ENCODE peak calls at places on chromosomes 3 and 15, in six cellular contexts. K, N, R, D, X and M are unnamed samples. For H3K27me3, the result is how much of the 10 kb centered on the place peaks cover.

GRCh38 chr3:150149651-150150051 is 179.0 kb upstream of the PFN2 start:
- DNase-seq in X (no peak), N (peak), D (no peak), R (no peak), K (no peak), M (no peak)

GRCh38 chr3:146640955-146641867 is 36.1 kb upstream of the PLSCR5 start:
- DNase-seq in K (peak), R (no peak), D (peak), N (peak), X (peak), M (no peak)

GRCh38 chr3:43086460-43087165 is 19.3 kb downstream of the POMGNT2 start:
- DNase-seq in X (no peak), K (no peak), D (no peak), N (no peak), R (no peak), M (no peak)

GRCh38 chr3:44772099-44772442 is 10.5 kb downstream of the KIF15 start:
- DNase-seq in R (no peak), D (no peak), K (no peak), N (no peak), X (no peak), M (no peak)

GRCh38 chr3:159798951-159799350 is 189.7 kb upstream of the IL12A start:
- DNase-seq in D (no peak), N (peak), R (no peak), X (no peak), K (no peak), M (peak)

GRCh38 chr3:173945801-173946200 is 548.3 kb downstream of the NLGN1 start:
- DNase-seq in X (no peak), D (no peak), R (no peak), N (no peak), K (no peak), M (no peak)

GRCh38 chr3:69255928-69256327 is 130.0 kb downstream of the FRMD4B start:
- DNase-seq in K (no peak), X (no peak), N (no peak), D (no peak), R (no peak), M (no peak)

GRCh38 chr15:69225355-69226027 is 65.1 kb downstream of the GLCE start:
- DNase-seq in R (no peak), N (peak), D (no peak), X (peak), K (peak), M (peak)

GRCh38 chr15:85583404-85584390 is 203.3 kb downstream of the AKAP13 start:
- DNase-seq in R (peak), K (peak), X (peak), N (no peak), D (no peak), M (no peak)

GRCh38 chr3:59502806-59503205 is 453.0 kb upstream of the CFAP20DC start:
- DNase-seq in R (no peak), K (no peak), X (no peak), D (no peak), N (peak), M (peak)

GRCh38 chr15:73575636-73576247 is 57.4 kb downstream of the NPTN start:
- DNase-seq in D (no peak), X (no peak), N (peak), K (peak), R (peak), M (no peak)

GRCh38 chr3:11924518-11924917 is 77.8 kb upstream of the TAMM41 start:
- DNase-seq in R (no peak), N (no peak), D (no peak), X (no peak), K (no peak), M (no peak)

GRCh38 chr3:154431043-154431442 is 1.1 kb upstream of the GPR149 start:
- DNase-seq in R (no peak), D (no peak), X (peak), N (no peak), K (no peak), M (no peak)
- H3K27me3 ChIP-seq in R (under half), D (under half), X (under half), N (under half), K (under half), M (under half)

GRCh38 chr3:12962292-12962691 is 110.9 kb downstream of the IQSEC1 start:
- DNase-seq in X (no peak), K (no peak), R (no peak), D (no peak), N (no peak), M (no peak)

GRCh38 chr3:12963184-12963868 is 109.9 kb downstream of the IQSEC1 start:
- DNase-seq in D (no peak), X (no peak), N (no peak), R (no peak), K (no peak), M (no peak)

GRCh38 chr3:12961007-12961725 is 112.1 kb downstream of the IQSEC1 start:
- DNase-seq in N (no peak), D (no peak), R (no peak), K (no peak), X (no peak), M (no peak)

GRCh38 chr3:12960497-12960896 is 112.7 kb downstream of the IQSEC1 start:
- DNase-seq in N (no peak), X (no peak), K (no peak), D (no peak), R (no peak), M (no peak)

DNA sequence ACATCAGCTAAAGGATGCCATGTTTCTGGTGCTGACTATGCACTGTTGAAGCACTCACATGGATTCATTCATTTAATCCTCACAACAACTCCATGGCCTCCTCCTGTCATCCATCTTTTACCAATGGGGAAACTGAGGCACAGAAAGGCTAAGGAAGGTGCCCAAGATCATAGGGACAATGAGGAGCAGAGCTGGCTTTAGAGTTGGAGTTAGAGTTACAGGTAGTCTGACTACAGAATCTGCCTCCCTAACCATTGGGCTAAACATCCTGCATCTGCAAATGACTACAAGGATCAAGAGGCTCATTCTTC is 111.5 kb downstream of the IQSEC1 start:
- DNase-seq in R (no peak), X (no peak), N (no peak), D (no peak), K (no peak), M (no peak)
- H3K27me3 ChIP-seq in R (under half), X (under half), N (under half), D (under half), K (under half), M (under half)

DNA sequence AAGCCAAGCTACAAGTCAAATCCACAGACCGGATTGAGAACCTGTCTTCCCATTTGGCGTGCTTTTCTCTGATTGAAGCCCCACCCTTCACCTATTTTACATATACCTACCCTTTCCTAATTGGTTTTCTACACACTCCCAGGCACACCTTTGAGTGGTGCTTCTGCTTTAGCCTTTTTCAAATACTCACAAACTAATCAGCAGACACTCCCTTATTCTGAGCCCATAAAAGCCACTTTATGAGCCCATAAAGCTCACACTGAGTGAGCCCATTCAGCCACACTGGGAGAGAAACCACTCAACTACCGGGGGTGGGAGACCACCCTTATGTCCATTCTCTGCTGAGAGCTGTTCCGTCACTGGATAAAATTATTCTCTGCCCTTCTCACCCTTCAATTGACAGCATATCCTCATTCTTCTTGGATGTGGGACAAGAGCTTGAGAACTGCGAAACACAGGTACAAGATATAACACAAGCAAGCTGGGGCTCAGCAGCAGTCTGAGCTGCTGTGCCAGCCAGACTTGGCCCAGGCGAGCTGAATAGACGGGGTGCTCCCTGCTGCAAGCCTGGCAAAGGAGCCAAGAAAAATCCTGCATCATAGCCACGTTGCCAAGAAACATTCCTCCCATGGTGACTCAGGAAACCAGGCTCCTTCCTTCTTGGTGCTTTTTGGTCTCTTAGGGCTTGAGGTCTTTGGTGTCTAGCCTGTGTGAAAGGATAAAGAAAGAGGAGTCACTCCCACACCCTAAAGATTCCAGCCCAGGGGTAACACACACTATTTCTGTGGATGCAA is 609.6 kb downstream of the MCTP2 start:
- DNase-seq in K (peak), D (no peak), N (no peak), R (no peak), X (no peak), M (no peak)
- H3K27me3 ChIP-seq in K (under half), D (under half), N (under half), R (under half), X (under half), M (under half)

DNA sequence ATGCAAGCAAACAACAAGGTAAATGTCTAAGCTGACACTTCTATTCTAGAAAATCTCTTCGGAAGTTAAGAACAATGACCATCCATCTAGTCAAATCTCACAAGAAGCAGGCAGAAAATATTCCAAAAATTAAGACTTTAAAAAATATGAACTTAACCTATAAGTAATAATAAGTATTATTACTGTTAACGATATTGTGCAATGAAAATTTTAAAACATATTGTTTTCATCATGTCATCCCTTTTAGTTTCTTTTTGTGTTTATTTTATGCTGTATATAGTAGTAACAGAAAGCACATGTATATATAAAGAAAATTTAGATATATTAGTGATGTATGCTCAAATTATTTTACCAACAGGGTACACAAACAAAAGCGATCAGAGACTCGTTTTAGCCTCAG is 4.1 kb downstream of the HDGFL3 start:
- DNase-seq in N (no peak), X (no peak), K (no peak), D (no peak), R (no peak), M (no peak)
- H3K27me3 ChIP-seq in N (under half), X (under half), K (under half), D (under half), R (under half), M (under half)